ENCODE peak calls at places on chromosomes 12 and 14, in four cellular contexts. C, F, A and N are unnamed samples.

GRCh38 chr12:57893460-57894353 is 47.2 kb upstream of the CTDSP2 start:
- DNase-seq in C (peak), F (peak), A (no peak), N (peak)

GRCh38 chr12:67697443-67697842 is 48.9 kb downstream of the DYRK2 start:
- DNase-seq in C (no peak), F (peak), A (no peak), N (no peak)

GRCh38 chr14:101628471-101628966 is 67.2 kb downstream of the DIO3 start:
- DNase-seq in C (peak), F (peak), A (peak), N (peak)

GRCh38 chr12:30970559-30971202 is 44.1 kb downstream of the TSPAN11 start:
- DNase-seq in C (no peak), F (no peak), A (no peak), N (peak)

GRCh38 chr12:105332925-105333324 is 2.4 kb downstream of the C12orf75 start:
- DNase-seq in C (no peak), F (no peak), A (no peak), N (no peak)

GRCh38 chr14:96362071-96362964 is 823 bp downstream of the ATG2B start:
- DNase-seq in C (peak), F (peak), A (no peak), N (peak)

GRCh38 chr12:131527736-131528135 is 183.2 kb upstream of the SFSWAP start:
- DNase-seq in C (no peak), F (no peak), A (no peak), N (no peak)

GRCh38 chr12:120474092-120474960 is 4.8 kb upstream of the SRSF9 start:
- DNase-seq in C (peak), F (peak), A (no peak), N (no peak)

GRCh38 chr14:82394916-82395315 is 861.3 kb upstream of the SEL1L start:
- DNase-seq in C (no peak), F (no peak), A (no peak), N (peak)

GRCh38 chr12:64404470-64405446 is 566 bp downstream of the XPOT start:
- DNase-seq in C (peak), F (peak), A (peak), N (peak)

GRCh38 chr14:89428556-89429196 is 11.6 kb upstream of the FOXN3 start:
- DNase-seq in C (no peak), F (peak), A (no peak), N (no peak)

GRCh38 chr12:69161835-69162234 is 77.5 kb upstream of the CPSF6 start:
- DNase-seq in C (no peak), F (no peak), A (no peak), N (no peak)

GRCh38 chr12:123029550-123029949 is 49.1 kb downstream of the ARL6IP4 start:
- DNase-seq in C (no peak), F (no peak), A (no peak), N (no peak)

GRCh38 chr12:109944975-109945374 is 44.9 kb downstream of the TCHP start:
- DNase-seq in C (no peak), F (no peak), A (no peak), N (no peak)